ENCODE peak calls at places on chromosomes 2 and 18, in four cellular contexts. L is SK-N-SH, S is A549, V is prostate gland. C is an unnamed sample.
A peak's percentile ranks its signal among the peaks of the same experiment; 100 is the strongest.

GRCh38 chr2:46230115-46230571 is 67.1 kb upstream of the EPAS1 start:
- DNase-seq in L (no peak), S (peak; percentile 35), V (no peak), C (no peak)

GRCh38 chr18:25099838-25100393 is 252.1 kb downstream of the ZNF521 start:
- DNase-seq in L (no peak), S (no peak), V (no peak), C (no peak)

GRCh38 chr2:223562078-223562477 is 40.1 kb downstream of the SCG2 start:
- DNase-seq in L (no peak), S (no peak), V (no peak), C (no peak)

GRCh38 chr2:223613017-223613950 is 11.1 kb upstream of the SCG2 start:
- DNase-seq in L (peak; percentile 69), S (peak; percentile 90), V (peak; percentile 64), C (peak; percentile 92)

GRCh38 chr2:22904126-22904684 is 480.8 kb upstream of the KLHL29 start:
- DNase-seq in L (peak; percentile 34), S (peak; percentile 19), V (no peak), C (no peak)

GRCh38 chr18:45361148-45361851 is 254.0 kb upstream of the SLC14A2 start:
- DNase-seq in L (no peak), S (no peak), V (no peak), C (no peak)

GRCh38 chr2:65076345-65076710 is 20.1 kb downstream of the CEP68 start:
- DNase-seq in L (no peak), S (no peak), V (no peak), C (peak; percentile 52)

GRCh38 chr2:69689466-69689865 is 45.9 kb upstream of the AAK1 start:
- DNase-seq in L (no peak), S (no peak), V (no peak), C (no peak)

GRCh38 chr18:13437034-13437433 is 218.5 kb downstream of the LDLRAD4 start:
- DNase-seq in L (no peak), S (no peak), V (no peak), C (no peak)

GRCh38 chr18:34723143-34723542 is 13.0 kb downstream of the DTNA start:
- DNase-seq in L (no peak), S (no peak), V (no peak), C (no peak)

GRCh38 chr2:176582990-176583481 is 313.8 kb downstream of the MTX2 start:
- DNase-seq in L (no peak), S (peak; percentile 49), V (no peak), C (peak; percentile 70)

GRCh38 chr2:212030709-212031108 is 507.9 kb downstream of the ERBB4 start:
- DNase-seq in L (no peak), S (no peak), V (no peak), C (no peak)

GRCh38 chr2:240460243-240460630 is 24.8 kb downstream of the GPC1 start:
- DNase-seq in L (no peak), S (no peak), V (no peak), C (no peak)

GRCh38 chr2:237195396-237196119 is 109.9 kb downstream of the COPS8 start:
- DNase-seq in L (no peak), S (no peak), V (no peak), C (no peak)

GRCh38 chr2:149401007-149401406 is 70.6 kb downstream of the LYPD6 start:
- DNase-seq in L (no peak), S (no peak), V (no peak), C (no peak)

GRCh38 chr2:241774419-241775222 is 2.0 kb upstream of the GAL3ST2 start:
- DNase-seq in L (peak; percentile 63), S (no peak), V (no peak), C (peak; percentile 12)

GRCh38 chr18:41150316-41150715 is 804.7 kb upstream of the PIK3C3 start:
- DNase-seq in L (no peak), S (no peak), V (no peak), C (no peak)

GRCh38 chr18:75208836-75209128 is 157 bp downstream of the PTGR3 start:
- DNase-seq in L (no peak), S (no peak), V (no peak), C (no peak)

GRCh38 chr2:135279209-135279608 is 227.1 kb downstream of the RAB3GAP1 start:
- DNase-seq in L (no peak), S (no peak), V (no peak), C (no peak)

GRCh38 chr18:41577529-41577928 is 377.5 kb upstream of the PIK3C3 start:
- DNase-seq in L (no peak), S (no peak), V (no peak), C (no peak)

GRCh38 chr2:38862481-38862880 is 13.3 kb downstream of the DHX57 start:
- DNase-seq in L (no peak), S (no peak), V (no peak), C (no peak)

GRCh38 chr2:147657086-147658000 is 187.5 kb upstream of the ACVR2A start:
- DNase-seq in L (no peak), S (no peak), V (no peak), C (no peak)

GRCh38 chr18:21996261-21996892 is 173.0 kb upstream of the GATA6 start:
- DNase-seq in L (no peak), S (no peak), V (no peak), C (no peak)

GRCh38 chr2:11203480-11203879 is 48.2 kb downstream of the SLC66A3 start:
- DNase-seq in L (no peak), S (peak; percentile 71), V (no peak), C (peak; percentile 14)

GRCh38 chr2:239916205-239917127 is 108.7 kb downstream of the NDUFA10 start:
- DNase-seq in L (no peak), S (no peak), V (no peak), C (no peak)

GRCh38 chr2:108315408-108316193 is 26.9 kb downstream of the SULT1C2 start:
- DNase-seq in L (no peak), S (no peak), V (peak; percentile 25), C (no peak)

GRCh38 chr18:74013955-74014354 is 133.7 kb downstream of the FBXO15 start:
- DNase-seq in L (no peak), S (no peak), V (no peak), C (peak; percentile 32)

GRCh38 chr2:233416706-233417105 is 62.4 kb downstream of the DGKD start:
- DNase-seq in L (no peak), S (no peak), V (no peak), C (no peak)

GRCh38 chr18:47953471-47953931 is 23.0 kb upstream of the SMAD2 start:
- DNase-seq in L (no peak), S (no peak), V (peak; percentile 13), C (peak; percentile 20)

GRCh38 chr2:199433204-199433832 is 24.4 kb downstream of the SATB2 start:
- DNase-seq in L (no peak), S (no peak), V (no peak), C (no peak)

GRCh38 chr2:10448646-10449480 is 736 bp upstream of the ODC1 start:
- DNase-seq in L (no peak), S (peak; percentile 92), V (peak; percentile 82), C (peak; percentile 65)

GRCh38 chr2:11416191-11416590 is 49.8 kb downstream of the E2F6 start:
- DNase-seq in L (no peak), S (no peak), V (no peak), C (no peak)

GRCh38 chr2:108621087-108621559 is 86.9 kb downstream of the LIMS1 start:
- DNase-seq in L (no peak), S (no peak), V (peak; percentile 56), C (no peak)

GRCh38 chr18:55510809-55511208 is 77.2 kb downstream of the TCF4 start:
- DNase-seq in L (no peak), S (no peak), V (no peak), C (no peak)

GRCh38 chr2:6993230-6993640 is 76.0 kb downstream of the RNF144A start:
- DNase-seq in L (peak; percentile 83), S (no peak), V (no peak), C (no peak)

GRCh38 chr2:3667151-3667631 is 9.2 kb downstream of the ALLC start:
- DNase-seq in L (peak; percentile 76), S (no peak), V (no peak), C (no peak)

GRCh38 chr2:66578067-66578852 is 143.3 kb downstream of the MEIS1 start:
- DNase-seq in L (no peak), S (no peak), V (no peak), C (no peak)
- H3K4me3 ChIP-seq in L (no peak overlapping the region), S (peak overlapping the region; percentile 52), V (peak overlapping the region; percentile 36), C (no peak overlapping the region)

GRCh38 chr2:145034511-145034910 is 514.6 kb upstream of the ZEB2 start:
- DNase-seq in L (no peak), S (no peak), V (no peak), C (no peak)

GRCh38 chr2:145029885-145030284 is 510.0 kb upstream of the ZEB2 start:
- DNase-seq in L (no peak), S (no peak), V (no peak), C (no peak)

GRCh38 chr2:145033438-145033837 is 513.5 kb upstream of the ZEB2 start:
- DNase-seq in L (no peak), S (no peak), V (no peak), C (no peak)

GRCh38 chr2:145036421-145036901 is 516.5 kb upstream of the ZEB2 start:
- DNase-seq in L (no peak), S (no peak), V (no peak), C (no peak)

GRCh38 chr2:145032791-145033190 is 512.9 kb upstream of the ZEB2 start:
- DNase-seq in L (no peak), S (no peak), V (no peak), C (no peak)
- TF ChIP-seq CTCF in L (no peak), S (no peak), V (no peak), C (no peak)

GRCh38 chr18:6406075-6406909 is 8.4 kb downstream of the L3MBTL4 start:
- DNase-seq in L (no peak), S (no peak), V (no peak), C (peak; percentile 2)

GRCh38 chr18:6401687-6402086 is 13.0 kb downstream of the L3MBTL4 start:
- DNase-seq in L (no peak), S (no peak), V (no peak), C (no peak)

GRCh38 chr18:6404834-6405233 is 9.9 kb downstream of the L3MBTL4 start:
- DNase-seq in L (no peak), S (no peak), V (no peak), C (no peak)

GRCh38 chr18:6406910-6407470 is 7.7 kb downstream of the L3MBTL4 start:
- DNase-seq in L (no peak), S (no peak), V (no peak), C (no peak)

DNA sequence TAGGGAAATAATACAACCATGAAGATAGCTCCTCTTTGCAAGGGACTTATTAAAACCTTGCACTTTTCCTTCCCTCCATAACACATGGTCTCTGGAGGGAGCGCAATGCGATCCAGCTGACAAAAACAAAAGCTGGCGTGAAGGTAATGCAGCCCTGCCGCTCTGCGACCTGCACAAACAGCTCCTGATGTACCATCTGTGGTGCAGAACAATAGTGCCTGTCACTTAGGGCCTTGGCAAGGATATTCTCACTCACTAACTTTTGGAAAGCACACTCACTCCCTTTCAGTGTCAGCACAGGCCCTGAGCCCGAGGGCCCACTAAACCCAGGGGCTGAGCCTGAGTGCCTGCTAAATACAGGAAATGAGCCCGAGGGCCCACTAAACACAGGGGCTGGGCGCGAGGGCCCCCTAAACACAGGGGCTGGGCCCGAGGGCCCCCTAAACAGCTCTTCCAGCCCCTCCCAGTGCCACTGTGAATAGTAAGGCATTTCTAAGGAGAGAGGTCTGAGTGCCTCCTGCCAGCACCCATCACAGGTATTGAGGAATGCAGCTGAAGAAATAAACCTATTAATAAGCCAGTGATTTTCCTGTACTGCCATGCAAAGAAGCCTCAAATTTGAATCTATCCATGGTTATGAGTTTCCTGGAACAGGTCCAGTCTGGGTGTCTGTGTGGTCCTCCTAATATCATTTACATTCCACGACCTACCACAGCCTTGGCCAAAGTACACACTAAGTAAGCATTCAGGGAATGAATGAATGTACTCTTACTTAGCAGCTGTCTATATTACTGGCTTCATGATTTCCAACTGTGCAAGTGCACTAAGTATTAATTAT is 9.3 kb downstream of the L3MBTL4 start:
- DNase-seq in L (no peak), S (no peak), V (peak; percentile 21), C (no peak)
- H3K4me3 ChIP-seq in L (no peak overlapping the region), S (no peak overlapping the region), V (no peak overlapping the region), C (no peak overlapping the region)

GRCh38 chr2:173963323-173963816 is 1.8 kb downstream of the SP3 start:
- DNase-seq in L (no peak), S (peak; percentile 51), V (no peak), C (peak; percentile 47)
- TF ChIP-seq CTCF in L (peak; percentile 44), S (peak; percentile 12), V (peak; percentile 46), C (no peak)